ENCODE peak calls at places on chromosomes 1 and 21, in eight cellular contexts. One of them, this sample, is unnamed.

GRCh38 chr1:24694380-24694843 is 50.8 kb upstream of the CLIC4 start:
- DNase-seq in HuH-7: no peak
- DNase-seq in progenitor cell of endocrine pancreas: no peak
- DNase-seq in CD8-positive, alpha-beta T cell: peak
- DNase-seq in HTR-8/SVneo: no peak
- DNase-seq in activated naive CD4-positive, alpha-beta T cell: no peak
- DNase-seq in activated CD4-positive, alpha-beta T cell treated with anti-CD3 and anti-CD28 coated beads, Interleukin-2, amount 50 U/mL, for 4 hours: no peak
- DNase-seq in stimulated activated CD4-positive, alpha-beta T cell treated with anti-CD3 and anti-CD28 coated beads, TNF-alpha, amount 100 ng/mL, for 24 hours: no peak
- DNase-seq in this sample: no peak

GRCh38 chr1:109791495-109792040 is 27.8 kb upstream of the EPS8L3 start:
- DNase-seq in HuH-7: no peak
- DNase-seq in CD8-positive, alpha-beta T cell: no peak
- DNase-seq in HTR-8/SVneo: no peak
- DNase-seq in activated CD4-positive, alpha-beta T cell treated with anti-CD3 and anti-CD28 coated beads, Interleukin-2, amount 50 U/mL, for 4 hours: no peak
- DNase-seq in activated naive CD4-positive, alpha-beta T cell: no peak
- DNase-seq in stimulated activated CD4-positive, alpha-beta T cell treated with anti-CD3 and anti-CD28 coated beads, TNF-alpha, amount 100 ng/mL, for 24 hours: no peak
- DNase-seq in progenitor cell of endocrine pancreas: no peak
- DNase-seq in this sample: no peak

GRCh38 chr1:19768321-19769210 is 31.1 kb downstream of the TMCO4 start:
- DNase-seq in activated naive CD4-positive, alpha-beta T cell: no peak
- DNase-seq in HTR-8/SVneo: no peak
- DNase-seq in stimulated activated CD4-positive, alpha-beta T cell treated with anti-CD3 and anti-CD28 coated beads, TNF-alpha, amount 100 ng/mL, for 24 hours: no peak
- DNase-seq in CD8-positive, alpha-beta T cell: no peak
- DNase-seq in HuH-7: no peak
- DNase-seq in progenitor cell of endocrine pancreas: no peak
- DNase-seq in activated CD4-positive, alpha-beta T cell treated with anti-CD3 and anti-CD28 coated beads, Interleukin-2, amount 50 U/mL, for 4 hours: no peak
- DNase-seq in this sample: peak

GRCh38 chr1:212261361-212261929 is 23.8 kb upstream of the PPP2R5A start:
- DNase-seq in CD8-positive, alpha-beta T cell: no peak
- DNase-seq in activated naive CD4-positive, alpha-beta T cell: no peak
- DNase-seq in stimulated activated CD4-positive, alpha-beta T cell treated with anti-CD3 and anti-CD28 coated beads, TNF-alpha, amount 100 ng/mL, for 24 hours: no peak
- DNase-seq in HuH-7: no peak
- DNase-seq in progenitor cell of endocrine pancreas: no peak
- DNase-seq in HTR-8/SVneo: no peak
- DNase-seq in activated CD4-positive, alpha-beta T cell treated with anti-CD3 and anti-CD28 coated beads, Interleukin-2, amount 50 U/mL, for 4 hours: no peak
- DNase-seq in this sample: peak

GRCh38 chr1:240426056-240426455 is 185.9 kb downstream of the GREM2 start:
- DNase-seq in HuH-7: no peak
- DNase-seq in HTR-8/SVneo: no peak
- DNase-seq in activated naive CD4-positive, alpha-beta T cell: no peak
- DNase-seq in CD8-positive, alpha-beta T cell: no peak
- DNase-seq in activated CD4-positive, alpha-beta T cell treated with anti-CD3 and anti-CD28 coated beads, Interleukin-2, amount 50 U/mL, for 4 hours: no peak
- DNase-seq in stimulated activated CD4-positive, alpha-beta T cell treated with anti-CD3 and anti-CD28 coated beads, TNF-alpha, amount 100 ng/mL, for 24 hours: no peak
- DNase-seq in progenitor cell of endocrine pancreas: no peak
- DNase-seq in this sample: no peak

GRCh38 chr1:230458509-230458908 is 32.4 kb upstream of the PGBD5 start:
- DNase-seq in activated naive CD4-positive, alpha-beta T cell: no peak
- DNase-seq in activated CD4-positive, alpha-beta T cell treated with anti-CD3 and anti-CD28 coated beads, Interleukin-2, amount 50 U/mL, for 4 hours: no peak
- DNase-seq in CD8-positive, alpha-beta T cell: no peak
- DNase-seq in HuH-7: no peak
- DNase-seq in stimulated activated CD4-positive, alpha-beta T cell treated with anti-CD3 and anti-CD28 coated beads, TNF-alpha, amount 100 ng/mL, for 24 hours: no peak
- DNase-seq in progenitor cell of endocrine pancreas: no peak
- DNase-seq in HTR-8/SVneo: no peak
- DNase-seq in this sample: no peak

GRCh38 chr1:234899041-234899787 is 229.4 kb downstream of the TOMM20 start:
- DNase-seq in stimulated activated CD4-positive, alpha-beta T cell treated with anti-CD3 and anti-CD28 coated beads, TNF-alpha, amount 100 ng/mL, for 24 hours: no peak
- DNase-seq in CD8-positive, alpha-beta T cell: no peak
- DNase-seq in progenitor cell of endocrine pancreas: no peak
- DNase-seq in activated naive CD4-positive, alpha-beta T cell: no peak
- DNase-seq in HuH-7: peak
- DNase-seq in HTR-8/SVneo: no peak
- DNase-seq in activated CD4-positive, alpha-beta T cell treated with anti-CD3 and anti-CD28 coated beads, Interleukin-2, amount 50 U/mL, for 4 hours: no peak
- DNase-seq in this sample: peak

GRCh38 chr1:104648269-104648691 is 898.6 kb downstream of the AMY1C start:
- DNase-seq in progenitor cell of endocrine pancreas: no peak
- DNase-seq in stimulated activated CD4-positive, alpha-beta T cell treated with anti-CD3 and anti-CD28 coated beads, TNF-alpha, amount 100 ng/mL, for 24 hours: no peak
- DNase-seq in CD8-positive, alpha-beta T cell: no peak
- DNase-seq in activated naive CD4-positive, alpha-beta T cell: no peak
- DNase-seq in HuH-7: peak
- DNase-seq in HTR-8/SVneo: no peak
- DNase-seq in activated CD4-positive, alpha-beta T cell treated with anti-CD3 and anti-CD28 coated beads, Interleukin-2, amount 50 U/mL, for 4 hours: no peak
- DNase-seq in this sample: no peak

GRCh38 chr21:31180256-31181088 is 142.2 kb upstream of the KRTAP19-8 start:
- DNase-seq in activated naive CD4-positive, alpha-beta T cell: no peak
- DNase-seq in HTR-8/SVneo: no peak
- DNase-seq in CD8-positive, alpha-beta T cell: no peak
- DNase-seq in progenitor cell of endocrine pancreas: no peak
- DNase-seq in HuH-7: peak
- DNase-seq in activated CD4-positive, alpha-beta T cell treated with anti-CD3 and anti-CD28 coated beads, Interleukin-2, amount 50 U/mL, for 4 hours: no peak
- DNase-seq in stimulated activated CD4-positive, alpha-beta T cell treated with anti-CD3 and anti-CD28 coated beads, TNF-alpha, amount 100 ng/mL, for 24 hours: no peak
- DNase-seq in this sample: no peak

GRCh38 chr1:171984850-171985485 is 143.7 kb downstream of the DNM3 start:
- DNase-seq in CD8-positive, alpha-beta T cell: peak
- DNase-seq in activated naive CD4-positive, alpha-beta T cell: no peak
- DNase-seq in activated CD4-positive, alpha-beta T cell treated with anti-CD3 and anti-CD28 coated beads, Interleukin-2, amount 50 U/mL, for 4 hours: no peak
- DNase-seq in HTR-8/SVneo: peak
- DNase-seq in HuH-7: peak
- DNase-seq in stimulated activated CD4-positive, alpha-beta T cell treated with anti-CD3 and anti-CD28 coated beads, TNF-alpha, amount 100 ng/mL, for 24 hours: no peak
- DNase-seq in progenitor cell of endocrine pancreas: no peak
- DNase-seq in this sample: no peak

GRCh38 chr1:28249013-28249870 is 10.1 kb upstream of the SESN2 start:
- DNase-seq in activated CD4-positive, alpha-beta T cell treated with anti-CD3 and anti-CD28 coated beads, Interleukin-2, amount 50 U/mL, for 4 hours: no peak
- DNase-seq in progenitor cell of endocrine pancreas: no peak
- DNase-seq in activated naive CD4-positive, alpha-beta T cell: no peak
- DNase-seq in HTR-8/SVneo: no peak
- DNase-seq in CD8-positive, alpha-beta T cell: peak
- DNase-seq in stimulated activated CD4-positive, alpha-beta T cell treated with anti-CD3 and anti-CD28 coated beads, TNF-alpha, amount 100 ng/mL, for 24 hours: no peak
- DNase-seq in HuH-7: no peak
- DNase-seq in this sample: no peak

GRCh38 chr1:117662667-117663066 is 56.8 kb downstream of the TENT5C start:
- DNase-seq in HTR-8/SVneo: no peak
- DNase-seq in activated naive CD4-positive, alpha-beta T cell: no peak
- DNase-seq in CD8-positive, alpha-beta T cell: no peak
- DNase-seq in HuH-7: no peak
- DNase-seq in stimulated activated CD4-positive, alpha-beta T cell treated with anti-CD3 and anti-CD28 coated beads, TNF-alpha, amount 100 ng/mL, for 24 hours: no peak
- DNase-seq in activated CD4-positive, alpha-beta T cell treated with anti-CD3 and anti-CD28 coated beads, Interleukin-2, amount 50 U/mL, for 4 hours: no peak
- DNase-seq in progenitor cell of endocrine pancreas: no peak
- DNase-seq in this sample: no peak

GRCh38 chr21:15732290-15732995 is 2.7 kb downstream of the USP25 start:
- DNase-seq in activated naive CD4-positive, alpha-beta T cell: no peak
- DNase-seq in CD8-positive, alpha-beta T cell: no peak
- DNase-seq in progenitor cell of endocrine pancreas: no peak
- DNase-seq in stimulated activated CD4-positive, alpha-beta T cell treated with anti-CD3 and anti-CD28 coated beads, TNF-alpha, amount 100 ng/mL, for 24 hours: no peak
- DNase-seq in HTR-8/SVneo: peak
- DNase-seq in activated CD4-positive, alpha-beta T cell treated with anti-CD3 and anti-CD28 coated beads, Interleukin-2, amount 50 U/mL, for 4 hours: no peak
- DNase-seq in HuH-7: no peak
- DNase-seq in this sample: no peak

GRCh38 chr1:150582371-150582770 is 3.0 kb upstream of the MCL1 start:
- DNase-seq in HuH-7: no peak
- DNase-seq in CD8-positive, alpha-beta T cell: no peak
- DNase-seq in HTR-8/SVneo: no peak
- DNase-seq in activated CD4-positive, alpha-beta T cell treated with anti-CD3 and anti-CD28 coated beads, Interleukin-2, amount 50 U/mL, for 4 hours: no peak
- DNase-seq in progenitor cell of endocrine pancreas: no peak
- DNase-seq in activated naive CD4-positive, alpha-beta T cell: no peak
- DNase-seq in stimulated activated CD4-positive, alpha-beta T cell treated with anti-CD3 and anti-CD28 coated beads, TNF-alpha, amount 100 ng/mL, for 24 hours: no peak
- DNase-seq in this sample: no peak